ENCODE peak calls at places on chromosome 7, in four cellular contexts. A, B, G and K are unnamed samples.

GRCh38 chr7:91355680-91356435 is 91.6 kb downstream of the FZD1 start:
- DNase-seq in G (no peak), A (no peak), B (no peak), K (no peak)

GRCh38 chr7:28165221-28165807 is 15.3 kb downstream of the JAZF1 start:
- DNase-seq in A (no peak), G (no peak), B (no peak), K (no peak)

GRCh38 chr7:100493476-100494264 is 9.9 kb downstream of the NYAP1 start:
- DNase-seq in A (no peak), G (peak), B (no peak), K (peak)

GRCh38 chr7:106962751-106963150 is 81.8 kb upstream of the PRKAR2B start:
- DNase-seq in G (no peak), B (no peak), A (no peak), K (no peak)

GRCh38 chr7:25949672-25950487 is 202.1 kb upstream of the NFE2L3 start:
- DNase-seq in G (peak), B (peak), A (no peak), K (no peak)

GRCh38 chr7:127392182-127392565 is 334 bp downstream of the ZNF800 start:
- DNase-seq in A (peak), B (no peak), G (peak), K (peak)

GRCh38 chr7:50795831-50796230 is 13.1 kb upstream of the GRB10 start:
- DNase-seq in G (no peak), A (no peak), B (no peak), K (peak)

GRCh38 chr7:129782257-129783096 is 170.3 kb downstream of the UBE2H start:
- DNase-seq in A (no peak), G (no peak), B (no peak), K (no peak)

GRCh38 chr7:106126170-106126938 is 14.2 kb upstream of the SYPL1 start:
- DNase-seq in B (no peak), A (peak), G (peak), K (peak)

GRCh38 chr7:108454674-108455523 is 1.3 kb downstream of the NRCAM start:
- DNase-seq in B (no peak), A (peak), G (no peak), K (peak)

GRCh38 chr7:18356195-18356645 is 139.3 kb upstream of the HDAC9 start:
- DNase-seq in G (no peak), B (no peak), A (peak), K (peak)

GRCh38 chr7:153537271-153537670 is 514.9 kb upstream of the DPP6 start:
- DNase-seq in G (no peak), B (no peak), A (no peak), K (no peak)

GRCh38 chr7:82319674-82320118 is 123.9 kb downstream of the CACNA2D1 start:
- DNase-seq in A (peak), B (no peak), G (peak), K (peak)

GRCh38 chr7:954330-955238 is at the start of gene ADAP1:
- DNase-seq in B (no peak), G (peak), A (peak), K (peak)

GRCh38 chr7:20238754-20239324 is 21.7 kb upstream of the MACC1 start:
- DNase-seq in A (no peak), G (peak), B (no peak), K (peak)

GRCh38 chr7:27138987-27139334 is 4.5 kb downstream of the HOXA5 start:
- DNase-seq in B (no peak), A (no peak), G (no peak), K (no peak)
- H3K4me3 ChIP-seq in B (peak), A (no peak), G (peak), K (no peak)

DNA sequence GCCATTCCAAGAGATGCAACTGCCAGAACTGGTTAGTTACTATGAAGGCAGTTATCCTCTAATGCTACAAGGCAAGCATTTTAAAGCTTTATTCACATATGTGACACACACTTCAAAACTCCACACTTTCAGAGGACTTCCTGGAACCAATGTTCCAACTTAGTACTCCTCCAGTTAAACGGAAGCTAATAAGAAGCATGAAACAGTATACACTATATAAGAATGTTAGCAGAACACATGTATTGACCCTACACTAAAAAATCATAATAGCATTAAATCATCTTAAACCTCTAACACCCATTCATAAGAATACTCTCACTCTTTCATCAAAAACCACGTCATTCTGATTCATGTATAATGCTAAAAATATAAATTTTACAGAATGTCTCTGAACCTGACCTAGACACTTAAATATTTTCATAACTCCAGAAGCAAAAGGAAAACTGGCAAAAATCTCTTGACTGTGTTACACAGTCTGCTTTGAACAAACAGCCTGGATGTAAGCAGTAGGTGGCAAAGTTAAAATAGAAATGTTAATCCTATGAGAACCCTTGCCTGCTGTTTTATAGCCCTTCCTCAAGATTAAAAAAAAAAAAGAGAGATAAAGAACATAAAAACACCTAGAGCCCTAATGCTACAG is 135.0 kb downstream of the SEMA3C start:
- DNase-seq in B (no peak), G (no peak), A (peak), K (no peak)
- TF ChIP-seq CTCF in B (no peak), G (no peak), A (no peak), K (no peak)

DNA sequence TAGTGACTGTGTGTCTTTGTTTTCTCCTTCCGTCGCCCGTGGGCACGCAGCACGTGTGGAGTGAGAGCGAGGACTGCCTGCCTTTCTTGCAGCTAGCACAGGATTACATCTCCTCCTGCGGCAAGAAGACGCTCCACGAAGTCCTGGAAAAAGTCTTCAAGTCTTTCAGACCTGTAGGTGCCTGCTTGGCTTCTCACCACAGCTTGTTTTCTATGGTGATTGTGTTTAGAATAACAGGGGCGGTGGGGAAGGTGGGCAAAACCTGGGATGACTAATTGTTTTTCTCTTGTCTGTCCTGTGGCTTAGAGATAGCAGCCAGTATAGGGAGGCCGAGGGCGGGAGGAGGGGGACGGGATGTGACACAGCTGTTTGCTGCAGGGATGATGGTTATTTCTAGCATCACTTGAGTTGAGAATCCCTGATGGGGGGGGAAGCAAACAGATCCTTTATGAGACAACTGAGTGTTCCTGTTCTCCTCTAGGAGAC is 11.4 kb downstream of the MTURN start:
- DNase-seq in G (no peak), A (peak), B (no peak), K (no peak)
- H3K4me3 ChIP-seq in G (no peak), A (no peak), B (no peak), K (no peak)

GRCh38 chr7:38453187-38453586 is 178.0 kb downstream of the AMPH start:
- DNase-seq in G (no peak), B (no peak), A (no peak), K (no peak)

GRCh38 chr7:38452615-38453014 is 178.6 kb downstream of the AMPH start:
- DNase-seq in A (no peak), B (no peak), G (no peak), K (no peak)

GRCh38 chr7:38448842-38449241 is 175.4 kb upstream of the TARP start:
- DNase-seq in A (no peak), B (no peak), G (no peak), K (peak)

GRCh38 chr7:38453826-38454225 is 177.3 kb downstream of the AMPH start:
- DNase-seq in A (no peak), B (no peak), G (no peak), K (no peak)

DNA sequence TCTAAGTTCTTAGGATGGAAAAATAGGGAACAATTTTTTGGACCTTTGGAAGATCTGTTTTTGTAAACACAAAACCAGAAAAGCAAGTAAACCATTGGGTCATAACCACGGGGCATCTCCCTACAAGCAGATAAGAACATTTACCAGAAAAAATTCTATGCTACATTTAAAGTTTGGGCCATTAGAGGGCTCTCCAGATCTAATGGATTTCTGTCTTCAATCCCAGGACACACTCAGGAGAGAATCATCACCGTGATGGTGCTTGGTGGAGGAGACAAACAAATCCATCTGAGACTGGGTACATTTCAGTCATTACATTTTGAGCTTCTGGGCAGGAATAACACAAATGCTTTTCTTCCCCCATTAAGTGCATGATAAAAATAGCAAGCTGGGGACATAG is 178.4 kb upstream of the TARP start:
- DNase-seq in B (no peak), A (peak), G (no peak), K (peak)
- TF ChIP-seq CTCF in B (peak), A (peak), G (no peak), K (no peak)